ENCODE peak calls at places on chromosome 5, in ten cellular contexts. One of them, this sample, is unnamed.

GRCh38 chr5:132464155-132464939 is 26.2 kb downstream of the IRF1 start:
- DNase-seq in HuH-7.5: no peak
- DNase-seq in NCI-H1105: no peak
- DNase-seq in ureter: no peak
- DNase-seq in HFFc6: no peak
- DNase-seq in stimulated activated CD4-positive, alpha-beta T cell treated with anti-CD3 and anti-CD28 coated beads, Interleukin-4, amount 100 ng/mL, for 48 hours: no peak
- DNase-seq in PC-9: peak
- DNase-seq in fibroblast of mammary gland: no peak
- DNase-seq in activated T-helper 2 cell treated with anti-CD3 and anti-CD28 coated beads, Interferon-gamma antibody, Interleukin-2, Interleukin-4, amounts not matched to agents 10 μg/mL and 5 μg/mL and 100 μg/mL, durations not matched to agents 14 hours and 24 hours and 36 hours: no peak
- DNase-seq in heart left ventricle: no peak
- DNase-seq in this sample: peak

GRCh38 chr5:151477106-151477505 is 29.7 kb downstream of the SLC36A1 start:
- DNase-seq in heart left ventricle: no peak
- DNase-seq in fibroblast of mammary gland: peak
- DNase-seq in HuH-7.5: no peak
- DNase-seq in HFFc6: peak
- DNase-seq in stimulated activated CD4-positive, alpha-beta T cell treated with anti-CD3 and anti-CD28 coated beads, Interleukin-4, amount 100 ng/mL, for 48 hours: no peak
- DNase-seq in ureter: no peak
- DNase-seq in PC-9: no peak
- DNase-seq in activated T-helper 2 cell treated with anti-CD3 and anti-CD28 coated beads, Interferon-gamma antibody, Interleukin-2, Interleukin-4, amounts not matched to agents 10 μg/mL and 5 μg/mL and 100 μg/mL, durations not matched to agents 14 hours and 24 hours and 36 hours: no peak
- DNase-seq in NCI-H1105: no peak
- DNase-seq in this sample: no peak

GRCh38 chr5:176659860-176660461 is 12.7 kb downstream of the TSPAN17 start:
- DNase-seq in fibroblast of mammary gland: no peak
- DNase-seq in HuH-7.5: no peak
- DNase-seq in activated T-helper 2 cell treated with anti-CD3 and anti-CD28 coated beads, Interferon-gamma antibody, Interleukin-2, Interleukin-4, amounts not matched to agents 10 μg/mL and 5 μg/mL and 100 μg/mL, durations not matched to agents 14 hours and 24 hours and 36 hours: no peak
- DNase-seq in ureter: no peak
- DNase-seq in PC-9: no peak
- DNase-seq in NCI-H1105: no peak
- DNase-seq in stimulated activated CD4-positive, alpha-beta T cell treated with anti-CD3 and anti-CD28 coated beads, Interleukin-4, amount 100 ng/mL, for 48 hours: no peak
- DNase-seq in heart left ventricle: no peak
- DNase-seq in HFFc6: no peak
- DNase-seq in this sample: no peak

GRCh38 chr5:173572431-173573125 is 43.9 kb downstream of the BOD1 start:
- DNase-seq in HuH-7.5: no peak
- DNase-seq in ureter: no peak
- DNase-seq in stimulated activated CD4-positive, alpha-beta T cell treated with anti-CD3 and anti-CD28 coated beads, Interleukin-4, amount 100 ng/mL, for 48 hours: no peak
- DNase-seq in HFFc6: no peak
- DNase-seq in heart left ventricle: no peak
- DNase-seq in PC-9: no peak
- DNase-seq in activated T-helper 2 cell treated with anti-CD3 and anti-CD28 coated beads, Interferon-gamma antibody, Interleukin-2, Interleukin-4, amounts not matched to agents 10 μg/mL and 5 μg/mL and 100 μg/mL, durations not matched to agents 14 hours and 24 hours and 36 hours: no peak
- DNase-seq in NCI-H1105: no peak
- DNase-seq in fibroblast of mammary gland: peak
- DNase-seq in this sample: peak

GRCh38 chr5:122404653-122405362 is 92.8 kb downstream of the SNCAIP start:
- DNase-seq in HFFc6: no peak
- DNase-seq in fibroblast of mammary gland: no peak
- DNase-seq in NCI-H1105: no peak
- DNase-seq in ureter: no peak
- DNase-seq in heart left ventricle: no peak
- DNase-seq in HuH-7.5: no peak
- DNase-seq in stimulated activated CD4-positive, alpha-beta T cell treated with anti-CD3 and anti-CD28 coated beads, Interleukin-4, amount 100 ng/mL, for 48 hours: no peak
- DNase-seq in activated T-helper 2 cell treated with anti-CD3 and anti-CD28 coated beads, Interferon-gamma antibody, Interleukin-2, Interleukin-4, amounts not matched to agents 10 μg/mL and 5 μg/mL and 100 μg/mL, durations not matched to agents 14 hours and 24 hours and 36 hours: no peak
- DNase-seq in PC-9: no peak
- DNase-seq in this sample: no peak

GRCh38 chr5:60960591-60960990 is 15.6 kb downstream of the NDUFAF2 start:
- DNase-seq in PC-9: no peak
- DNase-seq in HuH-7.5: no peak
- DNase-seq in stimulated activated CD4-positive, alpha-beta T cell treated with anti-CD3 and anti-CD28 coated beads, Interleukin-4, amount 100 ng/mL, for 48 hours: no peak
- DNase-seq in ureter: no peak
- DNase-seq in fibroblast of mammary gland: peak
- DNase-seq in HFFc6: peak
- DNase-seq in NCI-H1105: no peak
- DNase-seq in activated T-helper 2 cell treated with anti-CD3 and anti-CD28 coated beads, Interferon-gamma antibody, Interleukin-2, Interleukin-4, amounts not matched to agents 10 μg/mL and 5 μg/mL and 100 μg/mL, durations not matched to agents 14 hours and 24 hours and 36 hours: no peak
- DNase-seq in heart left ventricle: no peak
- DNase-seq in this sample: no peak

GRCh38 chr5:106877881-106878280 is 792.9 kb downstream of the EFNA5 start:
- DNase-seq in stimulated activated CD4-positive, alpha-beta T cell treated with anti-CD3 and anti-CD28 coated beads, Interleukin-4, amount 100 ng/mL, for 48 hours: no peak
- DNase-seq in ureter: no peak
- DNase-seq in fibroblast of mammary gland: no peak
- DNase-seq in NCI-H1105: no peak
- DNase-seq in activated T-helper 2 cell treated with anti-CD3 and anti-CD28 coated beads, Interferon-gamma antibody, Interleukin-2, Interleukin-4, amounts not matched to agents 10 μg/mL and 5 μg/mL and 100 μg/mL, durations not matched to agents 14 hours and 24 hours and 36 hours: no peak
- DNase-seq in HuH-7.5: no peak
- DNase-seq in heart left ventricle: no peak
- DNase-seq in PC-9: no peak
- DNase-seq in HFFc6: no peak
- DNase-seq in this sample: no peak

GRCh38 chr5:94309166-94309565 is 309.2 kb downstream of the KIAA0825 start:
- DNase-seq in heart left ventricle: no peak
- DNase-seq in HFFc6: no peak
- DNase-seq in fibroblast of mammary gland: no peak
- DNase-seq in NCI-H1105: no peak
- DNase-seq in PC-9: no peak
- DNase-seq in ureter: no peak
- DNase-seq in activated T-helper 2 cell treated with anti-CD3 and anti-CD28 coated beads, Interferon-gamma antibody, Interleukin-2, Interleukin-4, amounts not matched to agents 10 μg/mL and 5 μg/mL and 100 μg/mL, durations not matched to agents 14 hours and 24 hours and 36 hours: no peak
- DNase-seq in stimulated activated CD4-positive, alpha-beta T cell treated with anti-CD3 and anti-CD28 coated beads, Interleukin-4, amount 100 ng/mL, for 48 hours: no peak
- DNase-seq in HuH-7.5: no peak
- DNase-seq in this sample: no peak

GRCh38 chr5:179553875-179554274 is 3.5 kb downstream of the RUFY1 start:
- DNase-seq in stimulated activated CD4-positive, alpha-beta T cell treated with anti-CD3 and anti-CD28 coated beads, Interleukin-4, amount 100 ng/mL, for 48 hours: no peak
- DNase-seq in activated T-helper 2 cell treated with anti-CD3 and anti-CD28 coated beads, Interferon-gamma antibody, Interleukin-2, Interleukin-4, amounts not matched to agents 10 μg/mL and 5 μg/mL and 100 μg/mL, durations not matched to agents 14 hours and 24 hours and 36 hours: no peak
- DNase-seq in ureter: no peak
- DNase-seq in heart left ventricle: no peak
- DNase-seq in fibroblast of mammary gland: peak
- DNase-seq in PC-9: peak
- DNase-seq in HuH-7.5: no peak
- DNase-seq in HFFc6: peak
- DNase-seq in NCI-H1105: no peak
- DNase-seq in this sample: no peak

GRCh38 chr5:171640396-171640981 is 145.1 kb upstream of the SMIM23 start:
- DNase-seq in PC-9: no peak
- DNase-seq in HFFc6: no peak
- DNase-seq in heart left ventricle: peak
- DNase-seq in stimulated activated CD4-positive, alpha-beta T cell treated with anti-CD3 and anti-CD28 coated beads, Interleukin-4, amount 100 ng/mL, for 48 hours: no peak
- DNase-seq in fibroblast of mammary gland: no peak
- DNase-seq in activated T-helper 2 cell treated with anti-CD3 and anti-CD28 coated beads, Interferon-gamma antibody, Interleukin-2, Interleukin-4, amounts not matched to agents 10 μg/mL and 5 μg/mL and 100 μg/mL, durations not matched to agents 14 hours and 24 hours and 36 hours: no peak
- DNase-seq in NCI-H1105: no peak
- DNase-seq in ureter: no peak
- DNase-seq in HuH-7.5: no peak
- DNase-seq in this sample: no peak

GRCh38 chr5:34863947-34864346 is 25.0 kb downstream of the TTC23L start:
- DNase-seq in fibroblast of mammary gland: no peak
- DNase-seq in HuH-7.5: no peak
- DNase-seq in heart left ventricle: no peak
- DNase-seq in activated T-helper 2 cell treated with anti-CD3 and anti-CD28 coated beads, Interferon-gamma antibody, Interleukin-2, Interleukin-4, amounts not matched to agents 10 μg/mL and 5 μg/mL and 100 μg/mL, durations not matched to agents 14 hours and 24 hours and 36 hours: no peak
- DNase-seq in HFFc6: no peak
- DNase-seq in NCI-H1105: no peak
- DNase-seq in PC-9: no peak
- DNase-seq in stimulated activated CD4-positive, alpha-beta T cell treated with anti-CD3 and anti-CD28 coated beads, Interleukin-4, amount 100 ng/mL, for 48 hours: no peak
- DNase-seq in ureter: no peak
- DNase-seq in this sample: no peak

GRCh38 chr5:147472669-147473131 is 37.2 kb downstream of the DPYSL3 start:
- DNase-seq in NCI-H1105: peak
- DNase-seq in ureter: no peak
- DNase-seq in HuH-7.5: no peak
- DNase-seq in fibroblast of mammary gland: no peak
- DNase-seq in activated T-helper 2 cell treated with anti-CD3 and anti-CD28 coated beads, Interferon-gamma antibody, Interleukin-2, Interleukin-4, amounts not matched to agents 10 μg/mL and 5 μg/mL and 100 μg/mL, durations not matched to agents 14 hours and 24 hours and 36 hours: no peak
- DNase-seq in stimulated activated CD4-positive, alpha-beta T cell treated with anti-CD3 and anti-CD28 coated beads, Interleukin-4, amount 100 ng/mL, for 48 hours: no peak
- DNase-seq in HFFc6: no peak
- DNase-seq in PC-9: no peak
- DNase-seq in heart left ventricle: no peak
- DNase-seq in this sample: no peak

GRCh38 chr5:73969195-73970059 is 343.4 kb downstream of the ARHGEF28 start:
- DNase-seq in ureter: no peak
- DNase-seq in stimulated activated CD4-positive, alpha-beta T cell treated with anti-CD3 and anti-CD28 coated beads, Interleukin-4, amount 100 ng/mL, for 48 hours: no peak
- DNase-seq in PC-9: no peak
- DNase-seq in HuH-7.5: no peak
- DNase-seq in HFFc6: no peak
- DNase-seq in NCI-H1105: no peak
- DNase-seq in heart left ventricle: no peak
- DNase-seq in activated T-helper 2 cell treated with anti-CD3 and anti-CD28 coated beads, Interferon-gamma antibody, Interleukin-2, Interleukin-4, amounts not matched to agents 10 μg/mL and 5 μg/mL and 100 μg/mL, durations not matched to agents 14 hours and 24 hours and 36 hours: no peak
- DNase-seq in fibroblast of mammary gland: no peak
- DNase-seq in this sample: no peak

GRCh38 chr5:157312492-157312891 is 46.6 kb downstream of the CYFIP2 start:
- DNase-seq in PC-9: no peak
- DNase-seq in HFFc6: peak
- DNase-seq in ureter: no peak
- DNase-seq in heart left ventricle: peak
- DNase-seq in NCI-H1105: no peak
- DNase-seq in activated T-helper 2 cell treated with anti-CD3 and anti-CD28 coated beads, Interferon-gamma antibody, Interleukin-2, Interleukin-4, amounts not matched to agents 10 μg/mL and 5 μg/mL and 100 μg/mL, durations not matched to agents 14 hours and 24 hours and 36 hours: peak
- DNase-seq in HuH-7.5: peak
- DNase-seq in stimulated activated CD4-positive, alpha-beta T cell treated with anti-CD3 and anti-CD28 coated beads, Interleukin-4, amount 100 ng/mL, for 48 hours: no peak
- DNase-seq in fibroblast of mammary gland: peak
- DNase-seq in this sample: no peak

GRCh38 chr5:58241383-58241782 is 218.5 kb downstream of the PLK2 start:
- DNase-seq in ureter: no peak
- DNase-seq in PC-9: no peak
- DNase-seq in stimulated activated CD4-positive, alpha-beta T cell treated with anti-CD3 and anti-CD28 coated beads, Interleukin-4, amount 100 ng/mL, for 48 hours: no peak
- DNase-seq in HuH-7.5: no peak
- DNase-seq in NCI-H1105: no peak
- DNase-seq in heart left ventricle: peak
- DNase-seq in HFFc6: no peak
- DNase-seq in fibroblast of mammary gland: no peak
- DNase-seq in activated T-helper 2 cell treated with anti-CD3 and anti-CD28 coated beads, Interferon-gamma antibody, Interleukin-2, Interleukin-4, amounts not matched to agents 10 μg/mL and 5 μg/mL and 100 μg/mL, durations not matched to agents 14 hours and 24 hours and 36 hours: no peak
- DNase-seq in this sample: no peak

GRCh38 chr5:153831976-153832375 is 206.7 kb downstream of the FAM114A2 start:
- DNase-seq in HFFc6: peak
- DNase-seq in HuH-7.5: no peak
- DNase-seq in heart left ventricle: no peak
- DNase-seq in NCI-H1105: no peak
- DNase-seq in fibroblast of mammary gland: peak
- DNase-seq in activated T-helper 2 cell treated with anti-CD3 and anti-CD28 coated beads, Interferon-gamma antibody, Interleukin-2, Interleukin-4, amounts not matched to agents 10 μg/mL and 5 μg/mL and 100 μg/mL, durations not matched to agents 14 hours and 24 hours and 36 hours: no peak
- DNase-seq in stimulated activated CD4-positive, alpha-beta T cell treated with anti-CD3 and anti-CD28 coated beads, Interleukin-4, amount 100 ng/mL, for 48 hours: no peak
- DNase-seq in PC-9: no peak
- DNase-seq in ureter: no peak
- DNase-seq in this sample: no peak

GRCh38 chr5:178399723-178400115 is 167.1 kb upstream of the PHYKPL start:
- DNase-seq in PC-9: no peak
- DNase-seq in stimulated activated CD4-positive, alpha-beta T cell treated with anti-CD3 and anti-CD28 coated beads, Interleukin-4, amount 100 ng/mL, for 48 hours: no peak
- DNase-seq in fibroblast of mammary gland: no peak
- DNase-seq in HFFc6: no peak
- DNase-seq in NCI-H1105: no peak
- DNase-seq in ureter: no peak
- DNase-seq in heart left ventricle: no peak
- DNase-seq in activated T-helper 2 cell treated with anti-CD3 and anti-CD28 coated beads, Interferon-gamma antibody, Interleukin-2, Interleukin-4, amounts not matched to agents 10 μg/mL and 5 μg/mL and 100 μg/mL, durations not matched to agents 14 hours and 24 hours and 36 hours: no peak
- DNase-seq in HuH-7.5: no peak
- DNase-seq in this sample: peak

This sample was measured in right lobe of liver.